ENCODE peak calls at places on chromosomes 12 and 14, in five cellular contexts. D is occipital lobe, G is kidney tubule cell, Q is B cell, H is left ventricle myocardium inferior. S is an unnamed sample.
A peak's percentile ranks its signal among the peaks of the same experiment; 100 is the strongest.

GRCh38 chr12:13764748-13765147 is 216.7 kb downstream of the GRIN2B start:
- DNase-seq in D (no peak), H (no peak), G (peak; percentile 48), Q (no peak), S (no peak)

GRCh38 chr12:26239508-26240328 is 44.3 kb downstream of the SSPN start:
- DNase-seq in H (peak; percentile 66), Q (no peak), G (peak; percentile 98), D (peak; percentile 17), S (no peak)

GRCh38 chr14:105474478-105475268 is at the start of gene CRIP2:
- DNase-seq in Q (peak; percentile 95), G (peak; percentile 68), D (no peak), H (peak; percentile 77), S (peak; percentile 91)

GRCh38 chr14:21106506-21107359 is 5.9 kb downstream of the TMEM253 start:
- DNase-seq in G (peak; percentile 82), D (peak; percentile 58), Q (peak; percentile 47), H (peak; percentile 83), S (peak; percentile 70)

GRCh38 chr12:65010437-65010836 is 110.7 kb downstream of the WIF1 start:
- DNase-seq in H (no peak), Q (no peak), D (no peak), G (no peak), S (no peak)

GRCh38 chr12:117101953-117102833 is 3.0 kb upstream of the TESC start:
- DNase-seq in D (no peak), G (no peak), H (no peak), Q (no peak), S (no peak)

GRCh38 chr14:100739306-100739705 is 12.6 kb downstream of the DLK1 start:
- DNase-seq in H (no peak), G (peak; percentile 5), D (no peak), Q (no peak), S (no peak)

GRCh38 chr12:47651368-47652254 is 54.2 kb downstream of the RPAP3 start:
- DNase-seq in Q (peak; percentile 20), H (peak; percentile 31), G (peak; percentile 70), D (peak; percentile 54), S (peak; percentile 19)

GRCh38 chr12:84131076-84131475 is 781.5 kb downstream of the SLC6A15 start:
- DNase-seq in Q (no peak), D (no peak), G (no peak), H (no peak), S (no peak)

GRCh38 chr14:64731141-64731581 is 26.9 kb downstream of the PLEKHG3 start:
- DNase-seq in Q (no peak), H (peak; percentile 8), G (no peak), D (no peak), S (no peak)

GRCh38 chr14:51396222-51396815 is 156.3 kb downstream of the TMX1 start:
- DNase-seq in H (no peak), G (peak; percentile 98), Q (no peak), D (no peak), S (no peak)

GRCh38 chr12:64178122-64178521 is 44.0 kb downstream of the KICS2 start:
- DNase-seq in G (peak; percentile 59), D (no peak), H (no peak), Q (no peak), S (no peak)

GRCh38 chr12:68861890-68862289 is 53.9 kb downstream of the MDM2 start:
- DNase-seq in H (no peak), Q (no peak), G (no peak), D (no peak), S (no peak)

GRCh38 chr12:74170645-74171477 is 366.8 kb upstream of the ATXN7L3B start:
- DNase-seq in H (no peak), D (no peak), Q (no peak), G (no peak), S (no peak)

GRCh38 chr14:49634547-49635334 is at the start of gene DNAAF2:
- DNase-seq in D (peak; percentile 58), H (peak; percentile 53), G (peak; percentile 78), Q (peak; percentile 76), S (peak; percentile 46)

GRCh38 chr14:22391908-22392307 is 197.1 kb downstream of the DAD1 start:
- DNase-seq in H (peak; percentile 34), Q (peak; percentile 21), D (peak; percentile 13), G (peak; percentile 81), S (peak; percentile 66)

GRCh38 chr12:108589028-108589839 is 8.7 kb downstream of the TMEM119 start:
- DNase-seq in D (no peak), H (no peak), G (peak; percentile 3), Q (no peak), S (no peak)

GRCh38 chr12:6582196-6582595 is 14.1 kb upstream of the NOP2 start:
- DNase-seq in G (no peak), H (no peak), Q (no peak), D (no peak), S (no peak)

GRCh38 chr12:68610435-68611093 is at the start of gene RAP1B:
- DNase-seq in G (peak; percentile 93), D (peak; percentile 87), Q (peak; percentile 95), H (peak; percentile 88), S (peak; percentile 96)

GRCh38 chr12:114063435-114063834 is 97.3 kb upstream of the RBM19 start:
- DNase-seq in D (no peak), G (no peak), Q (no peak), H (no peak), S (no peak)

GRCh38 chr14:98014851-98015615 is 1217.9 kb downstream of the VRK1 start:
- DNase-seq in Q (no peak), G (no peak), H (no peak), D (no peak), S (no peak)

GRCh38 chr12:47860279-47860841 is 40.7 kb upstream of the HDAC7 start:
- DNase-seq in D (no peak), H (no peak), G (no peak), Q (no peak), S (no peak)

GRCh38 chr12:22042981-22043669 is 2.9 kb upstream of the CMAS start:
- DNase-seq in Q (no peak), G (no peak), D (no peak), H (no peak), S (no peak)

GRCh38 chr14:53764846-53765245 is 191.8 kb downstream of the BMP4 start:
- DNase-seq in G (peak; percentile 49), Q (no peak), H (no peak), D (no peak), S (no peak)

GRCh38 chr14:76186318-76187027 is 34.8 kb downstream of the GPATCH2L start:
- DNase-seq in D (no peak), Q (no peak), H (no peak), G (no peak), S (peak; percentile 17)

GRCh38 chr12:107079172-107080011 is 14.0 kb downstream of the CRY1 start:
- DNase-seq in D (no peak), G (peak; percentile 54), H (no peak), Q (no peak), S (no peak)

GRCh38 chr14:31788340-31788739 is 227.1 kb downstream of the NUBPL start:
- DNase-seq in D (no peak), Q (no peak), G (peak; percentile 5), H (no peak), S (no peak)

GRCh38 chr14:23110579-23111375 is 6.0 kb upstream of the CIROP start:
- DNase-seq in D (no peak), G (no peak), H (no peak), Q (no peak), S (no peak)

GRCh38 chr12:45946435-45946834 is 43.9 kb downstream of the SCAF11 start:
- DNase-seq in Q (no peak), H (no peak), G (no peak), D (no peak), S (no peak)

GRCh38 chr12:122023339-122024131 is 1.9 kb downstream of the BCL7A start:
- DNase-seq in G (peak; percentile 69), D (peak; percentile 45), H (peak; percentile 69), Q (peak; percentile 74), S (peak; percentile 83)

GRCh38 chr14:72780771-72781170 is 113.1 kb downstream of the DPF3 start:
- DNase-seq in D (no peak), Q (no peak), G (no peak), H (no peak), S (no peak)

GRCh38 chr14:100673085-100673806 is 53.4 kb upstream of the DLK1 start:
- DNase-seq in D (no peak), Q (no peak), H (no peak), G (no peak), S (no peak)

GRCh38 chr12:44126811-44127210 is 290.9 kb downstream of the TMEM117 start:
- DNase-seq in Q (no peak), D (no peak), H (no peak), G (no peak), S (no peak)

GRCh38 chr14:37474191-37474590 is 120.9 kb downstream of the FOXA1 start:
- DNase-seq in Q (no peak), G (no peak), D (no peak), H (no peak), S (no peak)

GRCh38 chr14:35401853-35402252 is 2.7 kb downstream of the NFKBIA start:
- DNase-seq in H (peak; percentile 42), Q (no peak), D (no peak), G (peak; percentile 27), S (no peak)

GRCh38 chr14:32110200-32110896 is 33.2 kb downstream of the ARHGAP5 start:
- DNase-seq in H (no peak), D (no peak), G (no peak), Q (no peak), S (no peak)

GRCh38 chr12:70876952-70877351 is 43.6 kb downstream of the PTPRR start:
- DNase-seq in G (peak; percentile 8), H (no peak), D (peak; percentile 3), Q (no peak), S (no peak)

S was measured in GM13977.